ENCODE peak calls at places on chromosome 14, in eight cellular contexts. One of them, this sample, is unnamed.

GRCh38 chr14:58428011-58428807 is 690 bp downstream of the KIAA0586 start:
- DNase-seq in stimulated activated CD4-positive, alpha-beta T cell treated with anti-CD3 and anti-CD28 coated beads, Interleukin-2, amount 100 ng/mL, for 48 hours: no peak
- DNase-seq in GM04504: no peak
- DNase-seq in central memory CD4-positive, alpha-beta T cell: no peak
- DNase-seq in T-helper 17 cell: no peak
- DNase-seq in T-helper 9 cell: no peak
- DNase-seq in prostate gland: no peak
- DNase-seq in natural killer cell: no peak
- DNase-seq in this sample: no peak

GRCh38 chr14:23164250-23164649 is 19.2 kb downstream of the SLC7A8 start:
- DNase-seq in stimulated activated CD4-positive, alpha-beta T cell treated with anti-CD3 and anti-CD28 coated beads, Interleukin-2, amount 100 ng/mL, for 48 hours: no peak
- DNase-seq in GM04504: no peak
- DNase-seq in central memory CD4-positive, alpha-beta T cell: no peak
- DNase-seq in T-helper 17 cell: no peak
- DNase-seq in T-helper 9 cell: no peak
- DNase-seq in prostate gland: no peak
- DNase-seq in natural killer cell: no peak
- DNase-seq in this sample: no peak

GRCh38 chr14:66104486-66104885 is 381.7 kb upstream of the CCDC196 start:
- DNase-seq in stimulated activated CD4-positive, alpha-beta T cell treated with anti-CD3 and anti-CD28 coated beads, Interleukin-2, amount 100 ng/mL, for 48 hours: no peak
- DNase-seq in GM04504: no peak
- DNase-seq in central memory CD4-positive, alpha-beta T cell: no peak
- DNase-seq in T-helper 17 cell: no peak
- DNase-seq in T-helper 9 cell: no peak
- DNase-seq in prostate gland: no peak
- DNase-seq in natural killer cell: no peak
- DNase-seq in this sample: no peak

GRCh38 chr14:105187935-105188524 is 6.9 kb upstream of the NUDT14 start:
- DNase-seq in stimulated activated CD4-positive, alpha-beta T cell treated with anti-CD3 and anti-CD28 coated beads, Interleukin-2, amount 100 ng/mL, for 48 hours: no peak
- DNase-seq in GM04504: no peak
- DNase-seq in central memory CD4-positive, alpha-beta T cell: no peak
- DNase-seq in T-helper 17 cell: no peak
- DNase-seq in T-helper 9 cell: no peak
- DNase-seq in prostate gland: no peak
- DNase-seq in natural killer cell: no peak
- DNase-seq in this sample: no peak

GRCh38 chr14:69037790-69038448 is 58.8 kb upstream of the ACTN1 start:
- DNase-seq in stimulated activated CD4-positive, alpha-beta T cell treated with anti-CD3 and anti-CD28 coated beads, Interleukin-2, amount 100 ng/mL, for 48 hours: no peak
- DNase-seq in GM04504: no peak
- DNase-seq in central memory CD4-positive, alpha-beta T cell: no peak
- DNase-seq in T-helper 17 cell: no peak
- DNase-seq in T-helper 9 cell: no peak
- DNase-seq in prostate gland: no peak
- DNase-seq in natural killer cell: no peak
- DNase-seq in this sample: no peak

GRCh38 chr14:68349900-68350323 is 443.0 kb downstream of the ZFP36L1 start:
- DNase-seq in stimulated activated CD4-positive, alpha-beta T cell treated with anti-CD3 and anti-CD28 coated beads, Interleukin-2, amount 100 ng/mL, for 48 hours: no peak
- DNase-seq in GM04504: no peak
- DNase-seq in central memory CD4-positive, alpha-beta T cell: no peak
- DNase-seq in T-helper 17 cell: no peak
- DNase-seq in T-helper 9 cell: no peak
- DNase-seq in prostate gland: no peak
- DNase-seq in natural killer cell: no peak
- DNase-seq in this sample: no peak

GRCh38 chr14:64504897-64505771 is 564 bp downstream of the ZBTB1 start:
- DNase-seq in stimulated activated CD4-positive, alpha-beta T cell treated with anti-CD3 and anti-CD28 coated beads, Interleukin-2, amount 100 ng/mL, for 48 hours: peak; percentile 82
- DNase-seq in GM04504: peak; percentile 69
- DNase-seq in central memory CD4-positive, alpha-beta T cell: peak; percentile 87
- DNase-seq in T-helper 17 cell: peak; percentile 69
- DNase-seq in T-helper 9 cell: peak; percentile 77
- DNase-seq in prostate gland: peak; percentile 91
- DNase-seq in natural killer cell: peak; percentile 71
- DNase-seq in this sample: peak; percentile 84

GRCh38 chr14:44586910-44587309 is 79.8 kb upstream of the FSCB start:
- DNase-seq in stimulated activated CD4-positive, alpha-beta T cell treated with anti-CD3 and anti-CD28 coated beads, Interleukin-2, amount 100 ng/mL, for 48 hours: no peak
- DNase-seq in GM04504: no peak
- DNase-seq in central memory CD4-positive, alpha-beta T cell: no peak
- DNase-seq in T-helper 17 cell: no peak
- DNase-seq in T-helper 9 cell: no peak
- DNase-seq in prostate gland: no peak
- DNase-seq in natural killer cell: no peak
- DNase-seq in this sample: no peak

GRCh38 chr14:74954947-74955228 is 509 bp downstream of the PGF start:
- DNase-seq in stimulated activated CD4-positive, alpha-beta T cell treated with anti-CD3 and anti-CD28 coated beads, Interleukin-2, amount 100 ng/mL, for 48 hours: no peak
- DNase-seq in GM04504: no peak
- DNase-seq in central memory CD4-positive, alpha-beta T cell: no peak
- DNase-seq in T-helper 17 cell: no peak
- DNase-seq in T-helper 9 cell: no peak
- DNase-seq in prostate gland: no peak
- DNase-seq in natural killer cell: no peak
- DNase-seq in this sample: no peak

GRCh38 chr14:65333926-65334687 is 78.4 kb upstream of the FUT8 start:
- DNase-seq in stimulated activated CD4-positive, alpha-beta T cell treated with anti-CD3 and anti-CD28 coated beads, Interleukin-2, amount 100 ng/mL, for 48 hours: no peak
- DNase-seq in GM04504: peak; percentile 69
- DNase-seq in central memory CD4-positive, alpha-beta T cell: no peak
- DNase-seq in T-helper 17 cell: no peak
- DNase-seq in T-helper 9 cell: no peak
- DNase-seq in prostate gland: no peak
- DNase-seq in natural killer cell: no peak
- DNase-seq in this sample: no peak

GRCh38 chr14:69204753-69205152 is 13.5 kb downstream of the EXD2 start:
- DNase-seq in stimulated activated CD4-positive, alpha-beta T cell treated with anti-CD3 and anti-CD28 coated beads, Interleukin-2, amount 100 ng/mL, for 48 hours: no peak
- DNase-seq in GM04504: no peak
- DNase-seq in central memory CD4-positive, alpha-beta T cell: no peak
- DNase-seq in T-helper 17 cell: no peak
- DNase-seq in T-helper 9 cell: no peak
- DNase-seq in prostate gland: no peak
- DNase-seq in natural killer cell: no peak
- DNase-seq in this sample: no peak

GRCh38 chr14:77498984-77499527 is 440 bp upstream of the ISM2 start:
- DNase-seq in stimulated activated CD4-positive, alpha-beta T cell treated with anti-CD3 and anti-CD28 coated beads, Interleukin-2, amount 100 ng/mL, for 48 hours: no peak
- DNase-seq in GM04504: no peak
- DNase-seq in central memory CD4-positive, alpha-beta T cell: no peak
- DNase-seq in T-helper 17 cell: no peak
- DNase-seq in T-helper 9 cell: no peak
- DNase-seq in prostate gland: no peak
- DNase-seq in natural killer cell: no peak
- DNase-seq in this sample: no peak

GRCh38 chr14:104461676-104462443 is 117.7 kb upstream of the C14orf180 start:
- DNase-seq in stimulated activated CD4-positive, alpha-beta T cell treated with anti-CD3 and anti-CD28 coated beads, Interleukin-2, amount 100 ng/mL, for 48 hours: no peak
- DNase-seq in GM04504: no peak
- DNase-seq in central memory CD4-positive, alpha-beta T cell: no peak
- DNase-seq in T-helper 17 cell: no peak
- DNase-seq in T-helper 9 cell: no peak
- DNase-seq in prostate gland: no peak
- DNase-seq in natural killer cell: no peak
- DNase-seq in this sample: no peak

GRCh38 chr14:33307691-33308369 is 369.2 kb downstream of the NPAS3 start:
- DNase-seq in stimulated activated CD4-positive, alpha-beta T cell treated with anti-CD3 and anti-CD28 coated beads, Interleukin-2, amount 100 ng/mL, for 48 hours: no peak
- DNase-seq in GM04504: peak; percentile 90
- DNase-seq in central memory CD4-positive, alpha-beta T cell: no peak
- DNase-seq in T-helper 17 cell: no peak
- DNase-seq in T-helper 9 cell: no peak
- DNase-seq in prostate gland: no peak
- DNase-seq in natural killer cell: no peak
- DNase-seq in this sample: peak; percentile 42

This sample was measured in dorsolateral prefrontal cortex.